ENCODE peak calls at places on chromosomes 11 and 22, in four cellular contexts. S, L, I and H are unnamed samples.

GRCh38 chr11:63508009-63508408 is 2.1 kb downstream of the LGALS12 start:
- DNase-seq in S (peak), I (no peak), L (no peak), H (peak)

GRCh38 chr11:30631148-30631547 is 45.0 kb upstream of the MPPED2 start:
- DNase-seq in S (no peak), L (no peak), I (no peak), H (no peak)

GRCh38 chr22:38034278-38034882 is 22.8 kb upstream of the PICK1 start:
- DNase-seq in I (peak), S (peak), L (no peak), H (peak)

GRCh38 chr11:119316017-119316728 is 757 bp downstream of the MCAM start:
- DNase-seq in I (peak), L (peak), S (peak), H (peak)

GRCh38 chr22:36327922-36328551 is 59.7 kb downstream of the MYH9 start:
- DNase-seq in S (no peak), L (peak), I (no peak), H (peak)

GRCh38 chr11:100833276-100833675 is 146.2 kb downstream of the ARHGAP42 start:
- DNase-seq in I (peak), L (no peak), S (no peak), H (no peak)

GRCh38 chr11:114120606-114121005 is 61.1 kb downstream of the ZBTB16 start:
- DNase-seq in S (no peak), I (no peak), L (peak), H (no peak)

GRCh38 chr11:73217131-73217809 is 811 bp upstream of the P2RY2 start:
- DNase-seq in L (no peak), S (peak), I (no peak), H (no peak)

GRCh38 chr11:2586091-2586792 is 113.6 kb downstream of the KCNQ1OT1 start:
- DNase-seq in I (no peak), L (no peak), S (peak), H (peak)

GRCh38 chr22:46572911-46573780 is 35.7 kb upstream of the CELSR1 start:
- DNase-seq in I (no peak), S (peak), L (no peak), H (peak)

GRCh38 chr11:38005597-38005996 is 1407.6 kb upstream of the RAG2 start:
- DNase-seq in S (no peak), L (no peak), I (peak), H (no peak)

GRCh38 chr22:19111584-19111983 is 10.6 kb downstream of the DGCR2 start:
- DNase-seq in L (no peak), S (no peak), I (no peak), H (no peak)

GRCh38 chr22:19109198-19110063 is 12.8 kb downstream of the DGCR2 start:
- DNase-seq in I (peak), L (no peak), S (no peak), H (no peak)

GRCh38 chr22:19113429-19113828 is 8.8 kb downstream of the DGCR2 start:
- DNase-seq in I (no peak), S (no peak), L (no peak), H (no peak)

GRCh38 chr22:19110064-19110458 is 12.2 kb downstream of the DGCR2 start:
- DNase-seq in L (no peak), I (no peak), S (no peak), H (no peak)

GRCh38 chr22:19111140-19111539 is 11.1 kb downstream of the DGCR2 start:
- DNase-seq in S (no peak), I (no peak), L (no peak), H (no peak)
- TF ChIP-seq CTCF in S (no peak), I (peak), L (no peak), H (no peak)

DNA sequence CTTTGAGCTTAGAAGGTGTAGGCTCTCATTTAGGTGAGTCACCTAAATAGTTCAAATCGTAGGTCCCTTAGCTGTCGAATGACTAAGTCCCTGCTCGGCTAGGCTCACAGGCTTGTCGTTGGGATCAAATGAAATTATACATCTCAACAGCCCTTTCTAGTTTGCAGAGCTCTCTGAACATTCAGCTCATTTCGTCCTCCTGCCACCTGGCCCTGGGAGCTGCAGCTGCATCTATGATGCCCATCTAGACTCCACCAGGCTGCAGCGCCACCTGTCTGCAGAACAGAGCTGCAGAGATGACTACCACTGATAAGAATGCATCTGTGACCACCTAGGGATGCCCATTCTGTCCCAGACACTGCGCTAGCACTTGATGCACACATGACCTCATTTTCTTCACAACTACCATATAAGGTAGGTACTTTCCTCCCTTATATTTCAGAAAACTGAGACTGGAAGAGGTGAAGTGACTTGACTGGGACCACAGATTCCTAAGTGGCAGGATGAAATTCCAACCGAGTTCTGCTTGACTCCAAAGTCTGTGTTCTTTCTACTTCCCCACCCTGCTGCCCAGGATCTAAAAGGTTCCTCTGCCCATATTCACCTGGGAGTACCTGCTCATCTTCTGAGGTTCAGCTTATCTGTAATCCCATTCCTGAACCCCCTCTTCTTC is 141.1 kb upstream of the NARS2 start:
- DNase-seq in I (peak), S (peak), L (no peak), H (no peak)
- TF ChIP-seq CTCF in I (peak), S (peak), L (peak), H (peak)

DNA sequence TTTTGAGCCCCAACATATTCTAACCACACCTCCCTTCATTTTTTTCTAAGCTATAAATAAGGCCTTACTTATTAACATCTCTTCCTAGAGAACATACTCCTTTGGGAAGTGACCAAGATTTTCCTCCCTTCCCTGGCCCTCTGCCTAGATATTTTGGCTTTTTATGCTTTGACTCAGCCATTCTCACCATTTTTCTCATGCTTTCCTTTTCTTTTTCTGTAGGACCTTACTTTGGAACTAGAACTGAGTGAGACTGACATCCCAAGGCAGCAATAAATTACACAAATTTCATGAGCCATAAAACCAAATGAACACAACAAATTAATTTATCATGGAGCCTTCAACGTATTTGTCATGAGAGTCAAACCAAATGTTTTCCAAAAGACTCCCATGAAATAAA is 142.7 kb upstream of the CTSC start:
- DNase-seq in S (no peak), I (peak), L (no peak), H (no peak)
- TF ChIP-seq CTCF in S (no peak), I (no peak), L (no peak), H (no peak)

GRCh38 chr11:105000167-105000566 is 22.8 kb downstream of the CASP5 start:
- DNase-seq in L (no peak), I (peak), S (no peak), H (no peak)
- TF ChIP-seq CTCF in L (no peak), I (no peak), S (no peak), H (no peak)

DNA sequence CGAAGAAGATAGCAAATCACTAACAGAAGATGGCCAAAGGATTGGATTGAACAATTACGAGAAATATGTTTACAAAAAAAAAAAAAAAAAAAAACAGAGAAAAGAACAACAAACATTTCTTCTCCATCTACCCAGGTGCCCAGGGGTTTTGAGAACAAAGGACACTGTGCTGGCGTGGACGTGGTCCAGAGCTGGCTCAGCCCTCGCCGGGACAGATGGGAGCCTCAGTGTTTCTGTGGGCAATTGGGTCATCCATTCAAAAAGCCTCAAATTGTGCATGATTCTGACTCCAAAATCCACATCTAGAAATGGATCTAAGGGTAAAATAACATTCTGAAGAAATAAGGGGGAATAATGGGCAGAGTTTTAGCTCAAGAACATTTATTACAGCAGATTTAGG is 63.1 kb downstream of the DHCR7 start:
- DNase-seq in L (no peak), S (no peak), I (no peak), H (no peak)
- TF ChIP-seq CTCF in L (no peak), S (no peak), I (no peak), H (no peak)

GRCh38 chr11:1308745-1309497 is 511 bp downstream of the TOLLIP start:
- DNase-seq in I (peak), L (no peak), S (no peak), H (no peak)

GRCh38 chr11:1310772-1311468 is 1.5 kb upstream of the TOLLIP start:
- DNase-seq in L (no peak), S (peak), I (no peak), H (no peak)

GRCh38 chr11:1310315-1310687 is 869 bp upstream of the TOLLIP start:
- DNase-seq in I (no peak), L (no peak), S (no peak), H (no peak)

GRCh38 chr11:1307998-1308744 is 1.3 kb downstream of the TOLLIP start:
- DNase-seq in L (no peak), S (peak), I (peak), H (no peak)

GRCh38 chr11:1309498-1310314 is at the start of gene TOLLIP:
- DNase-seq in I (peak), S (peak), L (peak), H (peak)
- TF ChIP-seq CTCF in I (no peak), S (peak), L (no peak), H (peak)

DNA sequence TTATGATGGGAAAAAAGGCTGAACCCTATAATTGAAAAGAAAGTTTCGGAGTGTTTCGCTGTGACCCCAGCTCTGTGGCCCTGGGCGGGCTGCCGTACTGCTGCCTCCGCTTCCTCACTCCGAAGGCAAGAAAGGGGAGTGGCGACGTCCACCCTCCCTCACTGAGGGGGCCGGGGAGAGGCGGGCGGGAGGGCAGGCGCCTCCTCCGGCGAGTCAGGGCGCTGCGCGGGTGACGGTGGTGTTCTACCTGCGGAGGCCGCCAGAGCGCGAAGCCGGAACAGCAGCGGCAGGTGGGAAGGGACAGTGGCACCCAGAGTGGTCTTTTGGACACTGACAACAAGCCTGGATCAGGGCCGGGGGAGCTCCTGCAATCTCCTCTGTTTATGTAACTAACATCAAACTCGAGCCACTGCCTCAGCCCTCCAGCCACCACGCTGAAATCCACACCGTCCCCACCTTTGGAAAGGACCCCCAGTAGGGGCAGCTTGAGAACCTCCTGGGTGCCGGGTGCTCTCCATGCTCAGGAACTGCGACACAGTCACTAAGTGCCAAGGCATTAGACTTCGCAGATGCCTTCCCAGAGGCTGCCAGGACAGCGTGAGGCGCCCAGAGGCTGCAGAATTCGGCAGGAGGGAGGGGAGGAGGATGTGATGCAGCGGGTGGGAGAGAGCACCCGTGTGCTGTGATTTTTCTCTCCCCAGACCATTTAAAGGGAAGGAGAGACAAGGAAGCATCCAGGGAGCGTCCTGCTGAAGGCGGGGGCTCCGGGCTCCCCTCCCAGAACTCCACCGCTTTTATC is 25.5 kb downstream of the BID start:
- DNase-seq in L (no peak), I (no peak), S (no peak), H (peak)
- TF ChIP-seq CTCF in L (no peak), I (no peak), S (no peak), H (peak)

GRCh38 chr11:59600234-59600633 is 15.3 kb downstream of the OSBP start:
- DNase-seq in L (no peak), I (no peak), S (no peak), H (no peak)
- TF ChIP-seq CTCF in L (no peak), I (no peak), S (no peak), H (no peak)